ENCODE peak calls at places on chromosomes 4 and X, in seven cellular contexts. N is ACHN; M is BJ; F is activated naive CD8-positive, alpha-beta T cell treated with anti-CD3 and anti-CD28 coated beads for 36 hours; T is HT-29; G is hypothalamus; W is DMS153. I is an unnamed sample.

GRCh38 chrX:11870789-11871188 is 112.8 kb downstream of the MSL3 start:
- DNase-seq in N (no peak), M (no peak), F (no peak), T (no peak), G (no peak), W (no peak), I (no peak)

GRCh38 chr4:76625316-76625715 is 190.3 kb downstream of the SHROOM3 start:
- DNase-seq in N (peak; percentile 16), M (no peak), F (no peak), T (no peak), G (no peak), W (no peak), I (no peak)

GRCh38 chr4:2290974-2291704 is 29.2 kb upstream of the MXD4 start:
- DNase-seq in N (no peak), M (no peak), F (peak; percentile 61), T (no peak), G (no peak), W (no peak), I (no peak)

GRCh38 chr4:130336585-130337217 is 1240.7 kb downstream of the C4orf33 start:
- DNase-seq in N (peak; percentile 25), M (no peak), F (no peak), T (peak; percentile 32), G (no peak), W (no peak), I (no peak)

GRCh38 chr4:72302981-72303704 is 265.9 kb downstream of the ADAMTS3 start:
- DNase-seq in N (peak; percentile 49), M (no peak), F (peak; percentile 25), T (peak; percentile 75), G (no peak), W (peak; percentile 5), I (peak; percentile 13)

GRCh38 chr4:23966720-23967119 is 76.9 kb upstream of the PPARGC1A start:
- DNase-seq in N (peak; percentile 39), M (no peak), F (no peak), T (peak; percentile 5), G (no peak), W (no peak), I (peak; percentile 35)

GRCh38 chr4:29711226-29711625 is 1008.9 kb upstream of the PCDH7 start:
- DNase-seq in N (no peak), M (peak; percentile 1), F (no peak), T (no peak), G (no peak), W (no peak), I (no peak)

GRCh38 chrX:46840946-46841740 is 4.3 kb downstream of the RP2 start:
- DNase-seq in N (peak; percentile 44), M (no peak), F (no peak), T (no peak), G (no peak), W (no peak), I (no peak)

GRCh38 chr4:20859097-20859781 is 159.0 kb downstream of the PACRGL start:
- DNase-seq in N (no peak), M (no peak), F (no peak), T (no peak), G (no peak), W (no peak), I (no peak)

GRCh38 chr4:5824635-5825034 is 68.3 kb downstream of the CRMP1 start:
- DNase-seq in N (peak; percentile 33), M (no peak), F (no peak), T (peak; percentile 17), G (no peak), W (no peak), I (no peak)

GRCh38 chr4:98586634-98587354 is 71.6 kb downstream of the TSPAN5 start:
- DNase-seq in N (no peak), M (no peak), F (no peak), T (no peak), G (no peak), W (no peak), I (no peak)

GRCh38 chr4:14110407-14110806 is 482.9 kb upstream of the BOD1L1 start:
- DNase-seq in N (peak; percentile 2), M (peak; percentile 42), F (no peak), T (no peak), G (no peak), W (no peak), I (no peak)

GRCh38 chrX:14591976-14592375 is 62.6 kb downstream of the GLRA2 start:
- DNase-seq in N (no peak), M (no peak), F (no peak), T (no peak), G (no peak), W (no peak), I (no peak)

GRCh38 chrX:37425370-37425769 is 76.2 kb downstream of the PRRG1 start:
- DNase-seq in N (no peak), M (no peak), F (no peak), T (no peak), G (no peak), W (no peak), I (no peak)

GRCh38 chr4:112739442-112739841 is 102.5 kb downstream of the LARP7 start:
- DNase-seq in N (no peak), M (no peak), F (no peak), T (no peak), G (no peak), W (no peak), I (no peak)

GRCh38 chrX:24148118-24148517 is 1.4 kb upstream of the ZFX start:
- DNase-seq in N (no peak), M (no peak), F (no peak), T (no peak), G (no peak), W (no peak), I (no peak)

GRCh38 chr4:54658321-54659093 is 750 bp downstream of the KIT start:
- DNase-seq in N (peak; percentile 27), M (no peak), F (peak; percentile 31), T (no peak), G (no peak), W (peak; percentile 64), I (peak; percentile 65)

GRCh38 chrX:65536291-65536690 is 1.7 kb upstream of the LAS1L start:
- DNase-seq in N (no peak), M (no peak), F (no peak), T (no peak), G (no peak), W (no peak), I (no peak)

GRCh38 chr4:8778301-8778700 is 93.3 kb downstream of the HMX1 start:
- DNase-seq in N (no peak), M (no peak), F (no peak), T (no peak), G (no peak), W (no peak), I (no peak)

GRCh38 chr4:14667624-14668295 is 334.5 kb upstream of the CPEB2 start:
- DNase-seq in N (no peak), M (no peak), F (no peak), T (peak; percentile 5), G (no peak), W (no peak), I (no peak)

GRCh38 chrX:137424679-137425078 is 141.2 kb upstream of the ZIC3 start:
- DNase-seq in N (no peak), M (no peak), F (no peak), T (no peak), G (no peak), W (no peak), I (no peak)

GRCh38 chr4:26191353-26191752 is 129.5 kb upstream of the RBPJ start:
- DNase-seq in N (peak; percentile 31), M (no peak), F (no peak), T (peak; percentile 19), G (no peak), W (no peak), I (no peak)

GRCh38 chr4:163590609-163591264 is 96.2 kb downstream of the TMA16 start:
- DNase-seq in N (no peak), M (no peak), F (no peak), T (no peak), G (no peak), W (no peak), I (no peak)

GRCh38 chr4:169931996-169932395 is 94.2 kb downstream of the MFAP3L start:
- DNase-seq in N (no peak), M (no peak), F (no peak), T (no peak), G (no peak), W (no peak), I (no peak)

GRCh38 chr4:126018274-126018673 is 703.5 kb downstream of the FAT4 start:
- DNase-seq in N (no peak), M (no peak), F (no peak), T (no peak), G (no peak), W (no peak), I (no peak)

GRCh38 chrX:32871636-32872035 is 339.7 kb downstream of the DMD start:
- DNase-seq in N (no peak), M (no peak), F (no peak), T (no peak), G (no peak), W (no peak), I (no peak)

GRCh38 chr4:46386570-46386969 is 3.4 kb downstream of the GABRA2 start:
- DNase-seq in N (peak; percentile 12), M (no peak), F (no peak), T (peak; percentile 40), G (no peak), W (no peak), I (no peak)

GRCh38 chrX:13755254-13755653 is 20.7 kb downstream of the OFD1 start:
- DNase-seq in N (no peak), M (no peak), F (no peak), T (no peak), G (no peak), W (no peak), I (no peak)

GRCh38 chr4:107862658-107863057 is 37.9 kb downstream of the SGMS2 start:
- DNase-seq in N (peak; percentile 53), M (no peak), F (peak; percentile 20), T (peak; percentile 93), G (no peak), W (peak; percentile 96), I (no peak)

GRCh38 chr4:4837921-4838601 is 21.4 kb upstream of the MSX1 start:
- DNase-seq in N (no peak), M (no peak), F (no peak), T (no peak), G (no peak), W (no peak), I (no peak)

GRCh38 chr4:4913147-4913561 is 53.7 kb downstream of the MSX1 start:
- DNase-seq in N (no peak), M (no peak), F (no peak), T (no peak), G (no peak), W (no peak), I (no peak)

GRCh38 chrX:44247468-44247867 is 96.0 kb downstream of the EFHC2 start:
- DNase-seq in N (no peak), M (no peak), F (no peak), T (no peak), G (no peak), W (no peak), I (no peak)

GRCh38 chrX:68234171-68234910 is 199.0 kb downstream of the OPHN1 start:
- DNase-seq in N (no peak), M (no peak), F (no peak), T (no peak), G (no peak), W (no peak), I (no peak)

GRCh38 chr4:70581980-70582379 is 10.1 kb upstream of the AMBN start:
- DNase-seq in N (no peak), M (no peak), F (no peak), T (no peak), G (no peak), W (no peak), I (no peak)

GRCh38 chrX:128439159-128439558 is 387.0 kb upstream of the ACTRT1 start:
- DNase-seq in N (no peak), M (no peak), F (no peak), T (no peak), G (no peak), W (peak; percentile 48), I (no peak)

GRCh38 chr4:152590179-152591031 is 54.5 kb upstream of the FBXW7 start:
- DNase-seq in N (no peak), M (peak; percentile 74), F (no peak), T (no peak), G (no peak), W (peak; percentile 79), I (no peak)

GRCh38 chr4:109174224-109174953 is 128.1 kb downstream of the COL25A1 start:
- DNase-seq in N (no peak), M (no peak), F (no peak), T (no peak), G (no peak), W (no peak), I (no peak)

GRCh38 chr4:160180206-160180605 is 1077.3 kb downstream of the RAPGEF2 start:
- DNase-seq in N (peak; percentile 79), M (peak; percentile 6), F (no peak), T (peak; percentile 14), G (no peak), W (no peak), I (no peak)

I was measured in NCI-H1436.